ENCODE peak calls at places on chromosomes 7 and 10, in four cellular contexts. B, P, U and M are unnamed samples.

GRCh38 chr10:61232780-61233179 is 220.4 kb downstream of the TMEM26 start:
- DNase-seq in B (no peak), U (no peak), P (no peak), M (no peak)

GRCh38 chr7:89661876-89662275 is 492.4 kb upstream of the STEAP1 start:
- DNase-seq in B (no peak), U (no peak), P (no peak), M (no peak)

GRCh38 chr10:126663880-126664279 is 6.6 kb downstream of the C10orf90 start:
- DNase-seq in U (peak), P (no peak), B (no peak), M (no peak)

GRCh38 chr7:106871793-106872571 is 6.9 kb downstream of the PIK3CG start:
- DNase-seq in B (no peak), U (no peak), P (no peak), M (no peak)

GRCh38 chr7:83162402-83163256 is at the start of gene PCLO:
- DNase-seq in P (peak), U (peak), B (peak), M (peak)

GRCh38 chr10:74826142-74827044 is at the start of gene KAT6B:
- DNase-seq in U (peak), B (peak), P (peak), M (peak)

GRCh38 chr10:43206391-43207235 is 60.3 kb downstream of the RASGEF1A start:
- DNase-seq in P (no peak), U (peak), B (peak), M (peak)

GRCh38 chr7:38873433-38873832 is 35.6 kb downstream of the VPS41 start:
- DNase-seq in B (no peak), U (no peak), P (no peak), M (no peak)

GRCh38 chr7:20954711-20955641 is 168.3 kb upstream of the SP8 start:
- DNase-seq in P (no peak), B (no peak), U (no peak), M (no peak)

GRCh38 chr10:132562916-132563456 is 25.4 kb downstream of the INPP5A start:
- DNase-seq in U (no peak), B (no peak), P (no peak), M (no peak)

GRCh38 chr10:90925078-90926029 is 4.5 kb upstream of the ANKRD1 start:
- DNase-seq in P (no peak), U (no peak), B (no peak), M (no peak)

GRCh38 chr10:74921744-74922143 is 95.3 kb downstream of the KAT6B start:
- DNase-seq in P (peak), U (no peak), B (no peak), M (no peak)

GRCh38 chr10:73888514-73888913 is 14.2 kb upstream of the CAMK2G start:
- DNase-seq in U (no peak), P (no peak), B (no peak), M (no peak)

GRCh38 chr10:4234661-4235060 is 449.7 kb upstream of the KLF6 start:
- DNase-seq in U (no peak), B (no peak), P (no peak), M (no peak)

GRCh38 chr7:16067695-16068094 is 353.6 kb downstream of the CRPPA start:
- DNase-seq in U (no peak), P (no peak), B (no peak), M (no peak)

GRCh38 chr7:23021581-23021980 is 7.7 kb upstream of the HYCC1 start:
- DNase-seq in B (no peak), U (no peak), P (no peak), M (no peak)
- H3K4me3 ChIP-seq in B (no peak), U (no peak), P (no peak), M (no peak)

GRCh38 chr10:119726291-119727261 is 726 bp downstream of the INPP5F start:
- DNase-seq in B (peak), P (peak), U (peak), M (no peak)
- H3K27ac ChIP-seq in B (peak), P (peak), U (peak), M (peak)

DNA sequence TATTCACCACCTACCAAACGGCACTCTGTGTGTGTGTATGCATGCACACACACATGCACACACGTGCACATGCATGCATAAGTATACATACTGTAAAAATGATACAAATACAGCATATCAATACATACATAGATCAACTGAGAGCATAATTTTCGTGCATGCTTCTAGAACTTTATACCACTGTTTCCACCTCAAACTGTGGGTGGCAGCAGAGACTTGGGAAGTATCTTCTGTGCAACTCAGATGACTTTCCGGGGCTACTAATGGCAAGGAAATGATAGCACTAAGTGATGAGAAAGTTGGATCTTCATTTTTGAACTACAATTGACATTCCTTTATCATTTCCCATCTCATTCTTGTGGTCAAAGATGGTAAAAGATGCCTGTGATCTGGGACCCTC is 570.7 kb downstream of the REEP3 start:
- DNase-seq in U (no peak), B (no peak), P (peak), M (no peak)
- TF ChIP-seq CTCF in U (no peak), B (peak), P (peak), M (no peak)

DNA sequence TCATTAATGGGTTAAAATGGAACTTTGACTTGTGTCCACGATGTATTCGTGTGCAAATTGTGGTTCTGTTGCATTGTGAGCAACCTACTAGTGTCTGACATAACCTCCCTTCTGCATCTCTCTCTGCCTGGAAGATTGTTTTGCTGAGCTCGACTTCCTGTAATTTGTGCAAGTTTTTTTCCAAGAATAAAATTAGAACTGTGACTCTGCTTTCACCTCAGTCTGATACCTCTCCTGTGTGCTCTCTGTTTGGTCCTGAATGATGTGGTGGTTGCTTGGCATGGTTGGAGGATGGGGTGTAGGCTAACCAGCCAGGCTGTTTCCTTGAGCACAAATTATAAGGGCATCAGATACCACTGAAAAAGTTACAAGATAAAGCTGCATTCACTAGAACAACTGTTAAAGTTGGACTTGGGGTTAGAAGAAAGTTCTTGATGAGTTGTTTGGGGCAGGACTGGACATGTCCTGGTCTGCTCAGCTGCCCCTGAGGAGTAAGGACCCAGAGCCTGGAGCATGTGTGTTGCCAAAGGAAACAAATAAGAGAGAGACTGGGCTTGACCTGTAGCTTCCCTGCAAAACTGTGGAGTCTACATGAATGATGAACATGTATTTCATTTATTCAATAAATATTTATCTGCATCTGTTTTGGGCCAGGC is 1.9 kb upstream of the VOPP1 start:
- DNase-seq in U (no peak), P (no peak), B (no peak), M (no peak)
- H3K4me3 ChIP-seq in U (no peak), P (no peak), B (peak), M (no peak)

GRCh38 chr7:945147-945555 is 9.3 kb downstream of the ADAP1 start:
- DNase-seq in B (no peak), U (peak), P (no peak), M (peak)
- H3K27ac ChIP-seq in B (no peak), U (no peak), P (no peak), M (peak)

GRCh38 chr10:118501637-118502440 is 93.6 kb downstream of the PRLHR start:
- DNase-seq in P (no peak), U (no peak), B (no peak), M (no peak)
- TF ChIP-seq CTCF in P (no peak), U (no peak), B (no peak), M (no peak)